ENCODE peak calls at places on chromosomes 16 and 17, in seven cellular contexts. P is prostate gland; F is T follicular helper cell; U is stimulated activated CD8-positive, alpha-beta memory T cell treated with anti-CD3 and anti-CD28 coated beads, Interleukin-4, amount 100 ng/mL, for 24 hours; J is A549; T is NCI-H345; H is left kidney. B is an unnamed sample.

GRCh38 chr17:8176197-8176940 is at the start of gene TMEM107:
- DNase-seq in J (peak), F (peak), P (peak), T (peak), U (peak), H (peak), B (peak)

GRCh38 chr17:4533522-4534502 is 21.4 kb downstream of the MYBBP1A start:
- DNase-seq in P (no peak), T (no peak), J (no peak), H (no peak), F (no peak), U (no peak), B (no peak)

GRCh38 chr16:83206426-83206825 is 579.7 kb downstream of the CDH13 start:
- DNase-seq in J (no peak), P (no peak), F (no peak), H (no peak), U (no peak), T (no peak), B (no peak)

GRCh38 chr17:82370471-82371332 is 863 bp upstream of the UTS2R start:
- DNase-seq in J (no peak), F (no peak), P (no peak), H (peak), T (no peak), U (no peak), B (no peak)

GRCh38 chr17:50221500-50222480 is 20.4 kb upstream of the COL1A1 start:
- DNase-seq in P (no peak), U (no peak), T (no peak), J (no peak), H (no peak), F (no peak), B (peak)

GRCh38 chr16:84617068-84617630 is 729 bp downstream of the COTL1 start:
- DNase-seq in T (peak), F (no peak), J (no peak), H (peak), P (no peak), U (no peak), B (no peak)

GRCh38 chr17:42276609-42277341 is 584 bp upstream of the STAT5B start:
- DNase-seq in F (no peak), P (no peak), J (peak), T (peak), U (no peak), H (peak), B (peak)

GRCh38 chr17:58525239-58525638 is 10.8 kb upstream of the MTMR4 start:
- DNase-seq in J (no peak), H (peak), F (no peak), P (no peak), T (no peak), U (no peak), B (no peak)

GRCh38 chr17:81422776-81423697 is 27.8 kb downstream of the BAHCC1 start:
- DNase-seq in U (no peak), T (no peak), P (peak), H (peak), J (peak), F (no peak), B (peak)

GRCh38 chr17:57869599-57870282 is 19.9 kb upstream of the MRPS23 start:
- DNase-seq in J (peak), T (no peak), P (no peak), H (no peak), F (no peak), U (no peak), B (no peak)

GRCh38 chr17:39534768-39535405 is 72.8 kb downstream of the NEUROD2 start:
- DNase-seq in J (no peak), U (no peak), P (no peak), F (no peak), H (no peak), T (no peak), B (no peak)

GRCh38 chr16:8763899-8764298 is 33.5 kb downstream of the TMEM186 start:
- DNase-seq in U (no peak), J (no peak), F (no peak), T (no peak), H (no peak), P (no peak), B (no peak)

GRCh38 chr17:8122391-8122922 is 1.4 kb downstream of the HES7 start:
- DNase-seq in J (no peak), H (peak), T (peak), F (no peak), P (no peak), U (no peak), B (no peak)

GRCh38 chr16:83928341-83929055 is 24.5 kb upstream of the OSGIN1 start:
- DNase-seq in P (no peak), F (no peak), U (no peak), H (no peak), J (no peak), T (no peak), B (peak)

GRCh38 chr16:67384778-67385510 is 8.4 kb downstream of the TPPP3 start:
- DNase-seq in P (no peak), U (no peak), H (no peak), F (no peak), T (peak), J (no peak), B (no peak)

GRCh38 chr17:42436401-42436800 is 13.3 kb upstream of the CAVIN1 start:
- DNase-seq in H (no peak), U (no peak), P (no peak), J (no peak), F (no peak), T (peak), B (no peak)

GRCh38 chr16:3536271-3536671 is 35.5 kb downstream of the CLUAP1 start:
- DNase-seq in T (no peak), J (no peak), P (no peak), H (no peak), U (no peak), F (no peak), B (no peak)

GRCh38 chr16:2842340-2843000 is 12.4 kb downstream of the ZG16B start:
- DNase-seq in F (peak), T (no peak), P (no peak), J (no peak), H (peak), U (peak), B (peak)

GRCh38 chr17:62110923-62111484 is 45.9 kb upstream of the MED13 start:
- DNase-seq in J (no peak), P (no peak), U (no peak), F (no peak), H (no peak), T (no peak), B (no peak)

GRCh38 chr16:50613281-50613991 is 65.2 kb downstream of the NKD1 start:
- DNase-seq in J (no peak), H (peak), F (no peak), P (peak), U (no peak), T (no peak), B (peak)

GRCh38 chr17:14092808-14093207 is 23.5 kb downstream of the COX10 start:
- DNase-seq in U (no peak), J (no peak), F (no peak), H (no peak), T (no peak), P (no peak), B (no peak)

GRCh38 chr16:66367968-66368891 is 1.7 kb downstream of the CDH5 start:
- DNase-seq in H (no peak), P (no peak), F (no peak), U (no peak), T (no peak), J (no peak), B (no peak)

GRCh38 chr17:38852771-38853291 is 690 bp downstream of the RPL23 start:
- DNase-seq in H (peak), F (no peak), T (no peak), U (no peak), P (no peak), J (no peak), B (no peak)

GRCh38 chr17:6558932-6559752 is 2.8 kb upstream of the PITPNM3 start:
- DNase-seq in P (no peak), F (no peak), U (no peak), T (no peak), H (peak), J (no peak), B (no peak)

GRCh38 chr17:44847581-44847980 is at the start of gene HIGD1B:
- DNase-seq in H (no peak), T (no peak), J (no peak), F (no peak), U (no peak), P (no peak), B (no peak)

GRCh38 chr17:69978056-69978646 is 96.9 kb upstream of the KCNJ16 start:
- DNase-seq in J (no peak), T (no peak), F (no peak), P (no peak), H (no peak), U (no peak), B (no peak)

GRCh38 chr17:6269474-6269873 is 165.4 kb downstream of the AIPL1 start:
- DNase-seq in T (no peak), P (no peak), J (peak), U (no peak), H (peak), F (no peak), B (peak)

GRCh38 chr17:46736100-46736499 is 82.4 kb downstream of the WNT3 start:
- DNase-seq in J (no peak), T (no peak), H (no peak), P (no peak), U (no peak), F (no peak), B (no peak)

B was measured in cardiac muscle cell.